ENCODE peak calls at places on chromosomes 2 and 18, in five cellular contexts. L is NCI-H446 treated with DMSO at 0.1 percent for 48 hours, O is body of pancreas, Q is nucleus accumbens, T is dorsolateral prefrontal cortex. B is an unnamed sample.

GRCh38 chr2:157789933-157790511 is 86.1 kb downstream of the ACVR1 start:
- DNase-seq in L (no peak), Q (no peak), T (no peak), O (peak), B (no peak)

GRCh38 chr2:96933528-96933927 is 52.9 kb downstream of the FAM178B start:
- DNase-seq in L (peak), Q (no peak), O (no peak), T (no peak), B (peak)

GRCh38 chr18:41873730-41874129 is 81.3 kb upstream of the PIK3C3 start:
- DNase-seq in L (no peak), Q (no peak), T (no peak), O (no peak), B (no peak)

GRCh38 chr2:71876542-71877451 is 270.9 kb downstream of the CYP26B1 start:
- DNase-seq in O (no peak), Q (no peak), L (no peak), T (no peak), B (no peak)

GRCh38 chr2:167103757-167104133 is 215.5 kb downstream of the XIRP2 start:
- DNase-seq in L (no peak), O (no peak), T (no peak), Q (no peak), B (no peak)

GRCh38 chr2:173076557-173077345 is 1.1 kb downstream of the MAP3K20 start:
- DNase-seq in Q (no peak), T (peak), O (peak), L (peak), B (peak)

GRCh38 chr2:108920686-108921085 is 68.3 kb downstream of the EDAR start:
- DNase-seq in T (no peak), Q (no peak), O (no peak), L (no peak), B (no peak)

GRCh38 chr2:10712186-10712809 is 9.1 kb upstream of the ATP6V1C2 start:
- DNase-seq in O (no peak), L (no peak), T (no peak), Q (no peak), B (no peak)

GRCh38 chr2:119701352-119701751 is 22.4 kb downstream of the TMEM177 start:
- DNase-seq in Q (no peak), O (no peak), L (no peak), T (no peak), B (no peak)

GRCh38 chr2:240782221-240782885 is 37.7 kb downstream of the KIF1A start:
- DNase-seq in L (no peak), Q (no peak), T (no peak), O (no peak), B (no peak)

GRCh38 chr18:78295271-78295670 is 684.3 kb upstream of the SALL3 start:
- DNase-seq in O (no peak), T (no peak), L (no peak), Q (no peak), B (no peak)

GRCh38 chr18:22695674-22696073 is 237.5 kb upstream of the RBBP8 start:
- DNase-seq in L (no peak), O (no peak), T (no peak), Q (no peak), B (no peak)

GRCh38 chr2:46062637-46063412 is 234.4 kb upstream of the EPAS1 start:
- DNase-seq in L (peak), Q (peak), O (peak), T (peak), B (peak)

GRCh38 chr2:118294063-118294462 is 205.8 kb downstream of the INSIG2 start:
- DNase-seq in L (no peak), O (no peak), Q (no peak), T (no peak), B (no peak)

GRCh38 chr2:77521482-77521881 is 694 bp downstream of the LRRTM4 start:
- DNase-seq in O (no peak), T (no peak), Q (no peak), L (no peak), B (no peak)

GRCh38 chr2:208228481-208228880 is 26.4 kb downstream of the IDH1 start:
- DNase-seq in O (no peak), T (no peak), Q (no peak), L (no peak), B (no peak)

GRCh38 chr18:74291771-74292540 is at the start of gene CYB5A:
- DNase-seq in L (peak), Q (peak), O (peak), T (peak), B (peak)

GRCh38 chr18:28136071-28136470 is 40.9 kb downstream of the CDH2 start:
- DNase-seq in O (no peak), L (no peak), T (no peak), Q (no peak), B (no peak)

GRCh38 chr2:208031608-208032019 is 6.3 kb upstream of the PLEKHM3 start:
- DNase-seq in T (no peak), L (no peak), Q (no peak), O (no peak), B (peak)

GRCh38 chr2:120441744-120442471 is 96.0 kb downstream of the INHBB start:
- DNase-seq in T (peak), L (no peak), O (peak), Q (peak), B (no peak)

GRCh38 chr2:10529611-10530010 is 81.5 kb upstream of the ODC1 start:
- DNase-seq in T (no peak), L (no peak), O (no peak), Q (no peak), B (no peak)

GRCh38 chr2:216013080-216013909 is at the start of gene MREG:
- DNase-seq in O (peak), L (peak), Q (peak), T (peak), B (peak)

GRCh38 chr18:53753616-53754015 is 470.9 kb downstream of the MBD2 start:
- DNase-seq in T (no peak), O (no peak), L (no peak), Q (no peak), B (no peak)

GRCh38 chr2:80499095-80499494 is 194.5 kb upstream of the LRRTM1 start:
- DNase-seq in Q (peak), T (peak), O (peak), L (no peak), B (peak)

B was measured in NCI-H1694 treated with DMSO at 0.1 percent for 48 hours.